ENCODE peak calls at places on chromosome 9, in eight cellular contexts. Q, A, R, W, I, H, N and S are unnamed samples.

GRCh38 chr9:76215066-76215465 is 179.2 kb downstream of the RFK start:
- DNase-seq in Q (peak), A (no peak), R (no peak), W (no peak), I (peak), H (peak), N (peak), S (no peak)

GRCh38 chr9:99345936-99346335 is 123.9 kb downstream of the SEC61B start:
- DNase-seq in Q (peak), A (no peak), R (no peak), W (no peak), I (no peak), H (peak), N (peak), S (no peak)

GRCh38 chr9:135130266-135130976 is 43.0 kb downstream of the OLFM1 start:
- DNase-seq in Q (no peak), A (no peak), R (no peak), W (no peak), I (no peak), H (peak), N (no peak), S (no peak)

GRCh38 chr9:106878943-106879916 is 16.3 kb downstream of the ZNF462 start:
- DNase-seq in Q (peak), A (no peak), R (no peak), W (no peak), I (peak), H (peak), N (peak), S (peak)

GRCh38 chr9:16626577-16627130 is 243.8 kb downstream of the BNC2 start:
- DNase-seq in Q (peak), A (no peak), R (no peak), W (no peak), I (no peak), H (peak), N (peak), S (no peak)

GRCh38 chr9:69671291-69671903 is 774 bp downstream of the APBA1 start:
- DNase-seq in Q (no peak), A (no peak), R (no peak), W (no peak), I (no peak), H (peak), N (no peak), S (no peak)

GRCh38 chr9:63817622-63818518 is 1467.1 kb downstream of the FOXD4L5 start:
- DNase-seq in Q (peak), A (peak), R (peak), W (peak), I (no peak), H (peak), N (peak), S (no peak)

GRCh38 chr9:133106511-133107244 is 14.4 kb downstream of the RALGDS start:
- DNase-seq in Q (no peak), A (no peak), R (no peak), W (no peak), I (no peak), H (no peak), N (no peak), S (peak)

GRCh38 chr9:128192601-128193371 is 1.4 kb upstream of the CIZ1 start:
- DNase-seq in Q (peak), A (peak), R (peak), W (no peak), I (no peak), H (peak), N (peak), S (peak)